ENCODE peak calls at places on chromosome 3, in seven cellular contexts. One of them, this sample, is unnamed.

GRCh38 chr3:42652251-42652610 is 1.3 kb upstream of the ZBTB47 start:
- DNase-seq in GM23338: no peak
- DNase-seq in neural progenitor cell: no peak
- DNase-seq in PC-3: no peak
- DNase-seq in OCI-LY7: no peak
- DNase-seq in hepatocyte: no peak
- DNase-seq in HCT116: no peak
- DNase-seq in this sample: no peak

GRCh38 chr3:72549819-72550581 is 298.2 kb downstream of the SHQ1 start:
- DNase-seq in GM23338: no peak
- DNase-seq in neural progenitor cell: no peak
- DNase-seq in PC-3: no peak
- DNase-seq in OCI-LY7: no peak
- DNase-seq in hepatocyte: no peak
- DNase-seq in HCT116: no peak
- DNase-seq in this sample: no peak

GRCh38 chr3:42387802-42388651 is 22.4 kb downstream of the LYZL4 start:
- DNase-seq in GM23338: no peak
- DNase-seq in neural progenitor cell: no peak
- DNase-seq in PC-3: peak
- DNase-seq in OCI-LY7: peak
- DNase-seq in hepatocyte: no peak
- DNase-seq in HCT116: no peak
- DNase-seq in this sample: peak

GRCh38 chr3:154090116-154090420 is 31.1 kb upstream of the ARHGEF26 start:
- DNase-seq in GM23338: no peak
- DNase-seq in neural progenitor cell: no peak
- DNase-seq in PC-3: peak
- DNase-seq in OCI-LY7: no peak
- DNase-seq in hepatocyte: peak
- DNase-seq in HCT116: no peak
- DNase-seq in this sample: no peak

GRCh38 chr3:186121271-186121670 is 12.4 kb upstream of the ETV5 start:
- DNase-seq in GM23338: no peak
- DNase-seq in neural progenitor cell: no peak
- DNase-seq in PC-3: no peak
- DNase-seq in OCI-LY7: no peak
- DNase-seq in hepatocyte: no peak
- DNase-seq in HCT116: no peak
- DNase-seq in this sample: no peak

GRCh38 chr3:159178209-159178897 is 376.5 kb downstream of the MFSD1 start:
- DNase-seq in GM23338: no peak
- DNase-seq in neural progenitor cell: no peak
- DNase-seq in PC-3: no peak
- DNase-seq in OCI-LY7: no peak
- DNase-seq in hepatocyte: no peak
- DNase-seq in HCT116: no peak
- DNase-seq in this sample: no peak

GRCh38 chr3:193885832-193886231 is 250.1 kb upstream of the HES1 start:
- DNase-seq in GM23338: no peak
- DNase-seq in neural progenitor cell: no peak
- DNase-seq in PC-3: peak
- DNase-seq in OCI-LY7: no peak
- DNase-seq in hepatocyte: peak
- DNase-seq in HCT116: no peak
- DNase-seq in this sample: no peak

GRCh38 chr3:10242182-10243065 is 5.8 kb upstream of the TATDN2 start:
- DNase-seq in GM23338: no peak
- DNase-seq in neural progenitor cell: no peak
- DNase-seq in PC-3: no peak
- DNase-seq in OCI-LY7: peak
- DNase-seq in hepatocyte: no peak
- DNase-seq in HCT116: no peak
- DNase-seq in this sample: no peak

GRCh38 chr3:136882575-136882974 is 20.6 kb downstream of the NCK1 start:
- DNase-seq in GM23338: no peak
- DNase-seq in neural progenitor cell: no peak
- DNase-seq in PC-3: no peak
- DNase-seq in OCI-LY7: peak
- DNase-seq in hepatocyte: no peak
- DNase-seq in HCT116: no peak
- DNase-seq in this sample: no peak

GRCh38 chr3:187572431-187572830 is 97.8 kb downstream of the SST start:
- DNase-seq in GM23338: no peak
- DNase-seq in neural progenitor cell: no peak
- DNase-seq in PC-3: no peak
- DNase-seq in OCI-LY7: no peak
- DNase-seq in hepatocyte: no peak
- DNase-seq in HCT116: no peak
- DNase-seq in this sample: no peak

GRCh38 chr3:122443090-122443489 is 27.2 kb upstream of the WDR5B start:
- DNase-seq in GM23338: peak
- DNase-seq in neural progenitor cell: peak
- DNase-seq in PC-3: no peak
- DNase-seq in OCI-LY7: no peak
- DNase-seq in hepatocyte: peak
- DNase-seq in HCT116: no peak
- DNase-seq in this sample: no peak

GRCh38 chr3:159619341-159619885 is 369.2 kb upstream of the IL12A start:
- DNase-seq in GM23338: no peak
- DNase-seq in neural progenitor cell: peak
- DNase-seq in PC-3: peak
- DNase-seq in OCI-LY7: no peak
- DNase-seq in hepatocyte: peak
- DNase-seq in HCT116: no peak
- DNase-seq in this sample: no peak

GRCh38 chr3:60759439-60759838 is 491.8 kb downstream of the FHIT start:
- DNase-seq in GM23338: no peak
- DNase-seq in neural progenitor cell: no peak
- DNase-seq in PC-3: no peak
- DNase-seq in OCI-LY7: no peak
- DNase-seq in hepatocyte: no peak
- DNase-seq in HCT116: no peak
- DNase-seq in this sample: no peak

GRCh38 chr3:98110191-98110908 is 20.2 kb upstream of the OR5H1 start:
- DNase-seq in GM23338: peak
- DNase-seq in neural progenitor cell: peak
- DNase-seq in PC-3: no peak
- DNase-seq in OCI-LY7: no peak
- DNase-seq in hepatocyte: no peak
- DNase-seq in HCT116: no peak
- DNase-seq in this sample: no peak

GRCh38 chr3:139537795-139538538 is 1.6 kb downstream of the RBP1 start:
- DNase-seq in GM23338: no peak
- DNase-seq in neural progenitor cell: no peak
- DNase-seq in PC-3: no peak
- DNase-seq in OCI-LY7: no peak
- DNase-seq in hepatocyte: no peak
- DNase-seq in HCT116: peak
- DNase-seq in this sample: no peak
- TF ChIP-seq EZH2phosphoT487 in GM23338: no peak
- TF ChIP-seq EZH2phosphoT487 in neural progenitor cell: no peak
- TF ChIP-seq EZH2phosphoT487 in PC-3: no peak
- TF ChIP-seq EZH2phosphoT487 in OCI-LY7: no peak
- TF ChIP-seq EZH2phosphoT487 in hepatocyte: no peak
- TF ChIP-seq EZH2phosphoT487 in HCT116: no peak
- TF ChIP-seq EZH2phosphoT487 in this sample: no peak

GRCh38 chr3:63450634-63451363 is 172.7 kb downstream of the SYNPR start:
- DNase-seq in GM23338: no peak
- DNase-seq in neural progenitor cell: no peak
- DNase-seq in PC-3: peak
- DNase-seq in OCI-LY7: no peak
- DNase-seq in hepatocyte: peak
- DNase-seq in HCT116: no peak
- DNase-seq in this sample: no peak
- TF ChIP-seq CTCF in GM23338: peak
- TF ChIP-seq CTCF in neural progenitor cell: no peak
- TF ChIP-seq CTCF in PC-3: no peak
- TF ChIP-seq CTCF in OCI-LY7: no peak
- TF ChIP-seq CTCF in hepatocyte: no peak
- TF ChIP-seq CTCF in HCT116: no peak
- TF ChIP-seq CTCF in this sample: no peak

GRCh38 chr3:39501982-39502837 is 34.7 kb downstream of the MOBP start:
- DNase-seq in GM23338: peak
- DNase-seq in neural progenitor cell: no peak
- DNase-seq in PC-3: no peak
- DNase-seq in OCI-LY7: no peak
- DNase-seq in hepatocyte: no peak
- DNase-seq in HCT116: no peak
- DNase-seq in this sample: no peak
- TF ChIP-seq EZH2phosphoT487 in GM23338: no peak
- TF ChIP-seq EZH2phosphoT487 in neural progenitor cell: no peak
- TF ChIP-seq EZH2phosphoT487 in PC-3: no peak
- TF ChIP-seq EZH2phosphoT487 in OCI-LY7: no peak
- TF ChIP-seq EZH2phosphoT487 in hepatocyte: no peak
- TF ChIP-seq EZH2phosphoT487 in HCT116: no peak
- TF ChIP-seq EZH2phosphoT487 in this sample: no peak

GRCh38 chr3:126959921-126960603 is 22.9 kb upstream of the PLXNA1 start:
- DNase-seq in GM23338: peak
- DNase-seq in neural progenitor cell: peak
- DNase-seq in PC-3: peak
- DNase-seq in OCI-LY7: no peak
- DNase-seq in hepatocyte: peak
- DNase-seq in HCT116: no peak
- DNase-seq in this sample: no peak
- TF ChIP-seq CTCF in GM23338: no peak
- TF ChIP-seq CTCF in neural progenitor cell: peak
- TF ChIP-seq CTCF in PC-3: peak
- TF ChIP-seq CTCF in OCI-LY7: no peak
- TF ChIP-seq CTCF in hepatocyte: peak
- TF ChIP-seq CTCF in HCT116: no peak
- TF ChIP-seq CTCF in this sample: no peak